ENCODE peak calls at places on chromosomes 2 and 18, in nine cellular contexts. One of them, this sample, is unnamed.

GRCh38 chr18:61400714-61401113 is 67.5 kb downstream of the CDH20 start:
- DNase-seq in lower leg skin: no peak
- DNase-seq in AG04450: peak; percentile 7
- DNase-seq in keratinocyte: no peak
- DNase-seq in foreskin fibroblast: peak; percentile 86
- DNase-seq in CD8-positive, alpha-beta T cell: no peak
- DNase-seq in progenitor cell of endocrine pancreas: no peak
- DNase-seq in fibroblast of pulmonary artery: peak; percentile 62
- DNase-seq in esophagus squamous epithelium: no peak
- DNase-seq in this sample: no peak

GRCh38 chr2:177724398-177725287 is 332.1 kb downstream of the AGPS start:
- DNase-seq in keratinocyte: no peak
- DNase-seq in CD8-positive, alpha-beta T cell: peak; percentile 36
- DNase-seq in fibroblast of pulmonary artery: peak; percentile 68
- DNase-seq in foreskin fibroblast: peak; percentile 66
- DNase-seq in esophagus squamous epithelium: no peak
- DNase-seq in progenitor cell of endocrine pancreas: peak; percentile 50
- DNase-seq in AG04450: peak; percentile 7
- DNase-seq in lower leg skin: no peak
- DNase-seq in this sample: peak; percentile 58

GRCh38 chr2:71462641-71463341 is 9.4 kb downstream of the DYSF start:
- DNase-seq in progenitor cell of endocrine pancreas: no peak
- DNase-seq in lower leg skin: no peak
- DNase-seq in CD8-positive, alpha-beta T cell: no peak
- DNase-seq in fibroblast of pulmonary artery: no peak
- DNase-seq in foreskin fibroblast: no peak
- DNase-seq in AG04450: no peak
- DNase-seq in esophagus squamous epithelium: no peak
- DNase-seq in keratinocyte: no peak
- DNase-seq in this sample: no peak

GRCh38 chr18:985301-985700 is 80.6 kb downstream of the ADCYAP1 start:
- DNase-seq in esophagus squamous epithelium: no peak
- DNase-seq in AG04450: no peak
- DNase-seq in progenitor cell of endocrine pancreas: no peak
- DNase-seq in foreskin fibroblast: no peak
- DNase-seq in lower leg skin: no peak
- DNase-seq in keratinocyte: no peak
- DNase-seq in fibroblast of pulmonary artery: no peak
- DNase-seq in CD8-positive, alpha-beta T cell: no peak
- DNase-seq in this sample: no peak

GRCh38 chr2:239327536-239328305 is 73.1 kb downstream of the HDAC4 start:
- DNase-seq in CD8-positive, alpha-beta T cell: no peak
- DNase-seq in AG04450: no peak
- DNase-seq in lower leg skin: no peak
- DNase-seq in progenitor cell of endocrine pancreas: no peak
- DNase-seq in esophagus squamous epithelium: no peak
- DNase-seq in foreskin fibroblast: peak; percentile 22
- DNase-seq in keratinocyte: no peak
- DNase-seq in fibroblast of pulmonary artery: no peak
- DNase-seq in this sample: no peak

GRCh38 chr2:197514754-197515153 is 1.1 kb upstream of the MOB4 start:
- DNase-seq in lower leg skin: no peak
- DNase-seq in esophagus squamous epithelium: no peak
- DNase-seq in fibroblast of pulmonary artery: no peak
- DNase-seq in AG04450: no peak
- DNase-seq in foreskin fibroblast: peak; percentile 26
- DNase-seq in CD8-positive, alpha-beta T cell: no peak
- DNase-seq in keratinocyte: no peak
- DNase-seq in progenitor cell of endocrine pancreas: no peak
- DNase-seq in this sample: no peak

GRCh38 chr2:172429351-172429968 is 2.1 kb downstream of the ITGA6 start:
- DNase-seq in keratinocyte: no peak
- DNase-seq in fibroblast of pulmonary artery: no peak
- DNase-seq in lower leg skin: peak; percentile 36
- DNase-seq in esophagus squamous epithelium: no peak
- DNase-seq in foreskin fibroblast: peak; percentile 43
- DNase-seq in progenitor cell of endocrine pancreas: no peak
- DNase-seq in AG04450: no peak
- DNase-seq in CD8-positive, alpha-beta T cell: no peak
- DNase-seq in this sample: peak; percentile 17

GRCh38 chr2:158339513-158339912 is 117.0 kb downstream of the CCDC148 start:
- DNase-seq in foreskin fibroblast: no peak
- DNase-seq in CD8-positive, alpha-beta T cell: no peak
- DNase-seq in lower leg skin: no peak
- DNase-seq in fibroblast of pulmonary artery: no peak
- DNase-seq in keratinocyte: no peak
- DNase-seq in AG04450: no peak
- DNase-seq in esophagus squamous epithelium: no peak
- DNase-seq in progenitor cell of endocrine pancreas: no peak
- DNase-seq in this sample: no peak

GRCh38 chr2:226733189-226733858 is 66.3 kb downstream of the IRS1 start:
- DNase-seq in lower leg skin: no peak
- DNase-seq in foreskin fibroblast: no peak
- DNase-seq in AG04450: no peak
- DNase-seq in fibroblast of pulmonary artery: peak; percentile 42
- DNase-seq in esophagus squamous epithelium: no peak
- DNase-seq in CD8-positive, alpha-beta T cell: no peak
- DNase-seq in progenitor cell of endocrine pancreas: no peak
- DNase-seq in keratinocyte: no peak
- DNase-seq in this sample: no peak

GRCh38 chr18:40984856-40985255 is 970.2 kb upstream of the PIK3C3 start:
- DNase-seq in progenitor cell of endocrine pancreas: no peak
- DNase-seq in foreskin fibroblast: peak; percentile 4
- DNase-seq in AG04450: no peak
- DNase-seq in keratinocyte: no peak
- DNase-seq in fibroblast of pulmonary artery: peak; percentile 86
- DNase-seq in esophagus squamous epithelium: no peak
- DNase-seq in CD8-positive, alpha-beta T cell: no peak
- DNase-seq in lower leg skin: no peak
- DNase-seq in this sample: no peak

GRCh38 chr2:25851740-25852503 is 26.4 kb downstream of the ASXL2 start:
- DNase-seq in CD8-positive, alpha-beta T cell: peak; percentile 24
- DNase-seq in foreskin fibroblast: peak; percentile 84
- DNase-seq in progenitor cell of endocrine pancreas: no peak
- DNase-seq in keratinocyte: no peak
- DNase-seq in lower leg skin: no peak
- DNase-seq in AG04450: peak; percentile 65
- DNase-seq in esophagus squamous epithelium: no peak
- DNase-seq in fibroblast of pulmonary artery: peak; percentile 93
- DNase-seq in this sample: peak; percentile 34
- TF ChIP-seq CTCF in CD8-positive, alpha-beta T cell: peak; percentile 74
- TF ChIP-seq CTCF in foreskin fibroblast: peak; percentile 43
- TF ChIP-seq CTCF in progenitor cell of endocrine pancreas: peak; percentile 78
- TF ChIP-seq CTCF in keratinocyte: peak; percentile 63
- TF ChIP-seq CTCF in lower leg skin: peak; percentile 81
- TF ChIP-seq CTCF in AG04450: peak; percentile 62
- TF ChIP-seq CTCF in esophagus squamous epithelium: peak; percentile 64
- TF ChIP-seq CTCF in fibroblast of pulmonary artery: peak; percentile 60
- TF ChIP-seq CTCF in this sample: no peak

GRCh38 chr18:79409313-79409712 is 13.6 kb downstream of the NFATC1 start:
- DNase-seq in foreskin fibroblast: no peak
- DNase-seq in CD8-positive, alpha-beta T cell: no peak
- DNase-seq in AG04450: no peak
- DNase-seq in esophagus squamous epithelium: no peak
- DNase-seq in fibroblast of pulmonary artery: no peak
- DNase-seq in lower leg skin: no peak
- DNase-seq in progenitor cell of endocrine pancreas: no peak
- DNase-seq in keratinocyte: no peak
- DNase-seq in this sample: no peak
- TF ChIP-seq CTCF in foreskin fibroblast: no peak
- TF ChIP-seq CTCF in CD8-positive, alpha-beta T cell: no peak
- TF ChIP-seq CTCF in AG04450: no peak
- TF ChIP-seq CTCF in esophagus squamous epithelium: no peak
- TF ChIP-seq CTCF in fibroblast of pulmonary artery: no peak
- TF ChIP-seq CTCF in lower leg skin: no peak
- TF ChIP-seq CTCF in progenitor cell of endocrine pancreas: no peak
- TF ChIP-seq CTCF in keratinocyte: no peak
- TF ChIP-seq CTCF in this sample: no peak

DNA sequence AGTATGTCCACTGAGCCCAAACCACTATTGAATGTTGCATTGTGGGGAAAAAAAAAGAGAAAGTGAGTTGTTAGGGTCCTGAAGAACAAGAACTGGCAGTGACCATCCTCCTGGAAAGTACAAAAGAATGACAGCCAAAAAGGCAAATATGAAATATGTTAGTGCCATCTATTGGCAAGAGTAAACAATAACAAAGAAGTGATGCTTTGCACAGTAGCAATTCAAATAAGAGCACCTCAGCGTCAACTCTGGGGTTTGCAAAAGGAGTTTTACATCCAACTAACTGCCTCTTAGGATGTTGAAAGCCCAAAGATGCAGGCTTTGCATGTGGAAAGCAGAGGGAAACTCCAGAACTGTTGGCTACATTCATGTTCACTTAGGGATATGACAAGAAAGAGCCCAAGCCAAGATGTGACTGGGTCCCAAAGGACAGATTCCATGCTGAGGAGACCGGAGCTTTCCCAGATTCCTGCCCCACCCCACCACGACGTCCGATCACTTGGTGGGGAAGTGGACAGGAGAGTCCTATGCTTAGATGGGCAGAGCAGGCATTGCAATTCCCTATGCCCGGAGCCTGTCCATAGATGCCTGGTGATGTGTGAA is 15.6 kb downstream of the TRABD2A start:
- DNase-seq in esophagus squamous epithelium: no peak
- DNase-seq in keratinocyte: no peak
- DNase-seq in progenitor cell of endocrine pancreas: no peak
- DNase-seq in foreskin fibroblast: peak; percentile 53
- DNase-seq in lower leg skin: peak; percentile 34
- DNase-seq in AG04450: no peak
- DNase-seq in CD8-positive, alpha-beta T cell: no peak
- DNase-seq in fibroblast of pulmonary artery: peak; percentile 55
- DNase-seq in this sample: no peak
- TF ChIP-seq CTCF in esophagus squamous epithelium: no peak
- TF ChIP-seq CTCF in keratinocyte: peak; percentile 37
- TF ChIP-seq CTCF in progenitor cell of endocrine pancreas: no peak
- TF ChIP-seq CTCF in foreskin fibroblast: no peak
- TF ChIP-seq CTCF in lower leg skin: no peak
- TF ChIP-seq CTCF in AG04450: peak; percentile 15
- TF ChIP-seq CTCF in CD8-positive, alpha-beta T cell: peak; percentile 72
- TF ChIP-seq CTCF in fibroblast of pulmonary artery: peak; percentile 36
- TF ChIP-seq CTCF in this sample: peak; percentile 48

GRCh38 chr2:157303612-157304011 is 22.0 kb downstream of the ERMN start:
- DNase-seq in CD8-positive, alpha-beta T cell: no peak
- DNase-seq in fibroblast of pulmonary artery: no peak
- DNase-seq in lower leg skin: no peak
- DNase-seq in AG04450: no peak
- DNase-seq in keratinocyte: no peak
- DNase-seq in foreskin fibroblast: no peak
- DNase-seq in esophagus squamous epithelium: no peak
- DNase-seq in progenitor cell of endocrine pancreas: no peak
- DNase-seq in this sample: no peak

GRCh38 chr2:157305713-157306110 is 19.9 kb downstream of the ERMN start:
- DNase-seq in CD8-positive, alpha-beta T cell: no peak
- DNase-seq in progenitor cell of endocrine pancreas: no peak
- DNase-seq in lower leg skin: no peak
- DNase-seq in esophagus squamous epithelium: no peak
- DNase-seq in AG04450: no peak
- DNase-seq in fibroblast of pulmonary artery: no peak
- DNase-seq in foreskin fibroblast: peak; percentile 14
- DNase-seq in keratinocyte: no peak
- DNase-seq in this sample: no peak

GRCh38 chr2:157307021-157307420 is 18.6 kb downstream of the ERMN start:
- DNase-seq in keratinocyte: no peak
- DNase-seq in progenitor cell of endocrine pancreas: no peak
- DNase-seq in CD8-positive, alpha-beta T cell: no peak
- DNase-seq in AG04450: no peak
- DNase-seq in foreskin fibroblast: peak; percentile 28
- DNase-seq in lower leg skin: no peak
- DNase-seq in fibroblast of pulmonary artery: no peak
- DNase-seq in esophagus squamous epithelium: no peak
- DNase-seq in this sample: no peak

GRCh38 chr2:157302492-157303099 is 23.0 kb downstream of the ERMN start:
- DNase-seq in fibroblast of pulmonary artery: peak; percentile 68
- DNase-seq in CD8-positive, alpha-beta T cell: peak; percentile 18
- DNase-seq in foreskin fibroblast: peak; percentile 76
- DNase-seq in keratinocyte: peak; percentile 5
- DNase-seq in lower leg skin: no peak
- DNase-seq in esophagus squamous epithelium: no peak
- DNase-seq in progenitor cell of endocrine pancreas: no peak
- DNase-seq in AG04450: peak; percentile 16
- DNase-seq in this sample: peak; percentile 11

DNA sequence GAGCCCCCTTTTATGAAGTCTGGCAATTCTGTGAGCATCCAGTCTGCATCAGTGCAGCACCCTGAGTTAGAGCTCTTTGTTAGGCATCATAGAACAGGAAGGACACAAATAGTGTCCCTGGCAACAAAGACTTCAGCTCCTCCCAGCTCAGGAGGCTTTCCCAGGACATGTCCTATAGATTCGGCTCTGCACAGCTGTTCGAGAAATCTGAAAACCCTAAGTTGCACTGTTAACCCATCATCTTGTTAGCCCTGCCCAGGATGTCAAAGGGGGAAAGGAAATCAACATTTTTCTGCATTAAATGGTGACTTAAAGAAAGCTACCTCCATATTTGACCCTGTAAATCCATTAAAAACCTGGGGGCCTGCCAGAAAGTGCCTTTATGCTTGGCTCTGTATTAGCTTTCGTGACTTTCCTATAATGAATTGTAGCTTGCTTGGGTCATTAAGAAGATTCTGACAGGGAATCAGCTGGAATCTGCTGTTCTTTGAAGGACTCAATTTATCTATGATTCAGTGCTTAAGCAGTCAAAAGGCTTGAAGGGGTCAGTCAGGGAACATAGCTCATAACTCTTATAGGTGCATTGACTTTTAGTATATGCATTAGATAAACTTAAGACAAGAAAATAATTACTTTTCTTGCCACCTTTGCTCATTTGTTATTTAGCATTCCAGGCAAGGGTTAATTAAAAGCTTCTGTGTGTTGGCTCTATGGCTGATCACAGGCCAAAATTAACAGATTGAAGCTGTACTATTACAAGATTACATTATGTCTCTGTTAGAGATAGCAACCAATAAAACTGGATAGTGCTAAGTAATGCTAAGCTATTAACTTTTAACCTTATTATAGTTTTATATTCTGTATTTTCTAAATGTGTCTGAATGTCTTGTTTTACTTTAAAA is 20.6 kb downstream of the ERMN start:
- DNase-seq in lower leg skin: no peak
- DNase-seq in keratinocyte: no peak
- DNase-seq in progenitor cell of endocrine pancreas: no peak
- DNase-seq in AG04450: peak; percentile 7
- DNase-seq in foreskin fibroblast: peak; percentile 81
- DNase-seq in esophagus squamous epithelium: no peak
- DNase-seq in CD8-positive, alpha-beta T cell: no peak
- DNase-seq in fibroblast of pulmonary artery: peak; percentile 42
- DNase-seq in this sample: no peak
- TF ChIP-seq CTCF in lower leg skin: no peak
- TF ChIP-seq CTCF in keratinocyte: no peak
- TF ChIP-seq CTCF in progenitor cell of endocrine pancreas: no peak
- TF ChIP-seq CTCF in AG04450: no peak
- TF ChIP-seq CTCF in foreskin fibroblast: no peak
- TF ChIP-seq CTCF in esophagus squamous epithelium: no peak
- TF ChIP-seq CTCF in CD8-positive, alpha-beta T cell: no peak
- TF ChIP-seq CTCF in fibroblast of pulmonary artery: no peak
- TF ChIP-seq CTCF in this sample: no peak

DNA sequence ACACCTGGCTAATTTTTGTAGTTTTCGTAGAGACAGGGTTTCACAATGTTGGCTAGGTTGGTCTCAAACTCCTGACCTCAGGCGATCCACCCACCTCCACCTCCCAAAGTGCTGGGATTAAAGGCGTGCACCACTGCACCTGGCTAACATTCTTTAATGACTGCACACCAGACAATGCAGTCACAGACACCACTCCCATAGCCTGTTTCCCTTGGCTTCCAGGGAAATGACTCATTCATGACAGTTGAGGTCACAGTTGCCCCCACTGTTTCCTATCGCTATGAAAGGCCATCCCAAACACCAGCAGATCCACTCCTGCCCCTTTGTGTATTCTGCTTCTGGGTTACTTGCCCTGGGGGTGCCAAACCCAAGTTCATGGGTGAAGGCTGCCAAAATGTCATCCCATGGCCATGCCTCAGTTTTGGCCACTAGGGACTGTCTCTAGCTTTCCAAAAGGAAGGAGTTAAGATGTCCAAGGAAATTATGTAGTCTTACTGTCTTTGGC is 8.7 kb downstream of the CHMP1B start:
- DNase-seq in lower leg skin: no peak
- DNase-seq in fibroblast of pulmonary artery: peak; percentile 81
- DNase-seq in progenitor cell of endocrine pancreas: no peak
- DNase-seq in AG04450: peak; percentile 21
- DNase-seq in esophagus squamous epithelium: no peak
- DNase-seq in CD8-positive, alpha-beta T cell: no peak
- DNase-seq in foreskin fibroblast: peak; percentile 80
- DNase-seq in keratinocyte: peak; percentile 99
- DNase-seq in this sample: peak; percentile 73
- TF ChIP-seq CTCF in lower leg skin: no peak
- TF ChIP-seq CTCF in fibroblast of pulmonary artery: peak; percentile 40
- TF ChIP-seq CTCF in progenitor cell of endocrine pancreas: no peak
- TF ChIP-seq CTCF in AG04450: peak; percentile 23
- TF ChIP-seq CTCF in esophagus squamous epithelium: peak; percentile 44
- TF ChIP-seq CTCF in CD8-positive, alpha-beta T cell: no peak
- TF ChIP-seq CTCF in foreskin fibroblast: peak; percentile 31
- TF ChIP-seq CTCF in keratinocyte: peak; percentile 34
- TF ChIP-seq CTCF in this sample: no peak